ENCODE peak calls at places on chromosomes 2 and 18, in seven cellular contexts. J is A549; X is H4; Z is mucosa of gallbladder; I is stimulated activated naive B cell treated with anti-CD40 and anti-IgM and Interleukin-4, amounts not matched to agents 10 μg/mL and 1 μg/mL and 100 μg/mL, for 72 hours; U is coronary artery; W is mesenteric fat pad. L is an unnamed sample.

GRCh38 chr2:207616185-207616584 is 9.0 kb downstream of the METTL21A start:
- DNase-seq in U (no peak), Z (no peak), X (no peak), I (no peak), J (no peak), W (no peak), L (no peak)

GRCh38 chr2:116319935-116320334 is 1494.6 kb upstream of the DDX18 start:
- DNase-seq in I (no peak), X (no peak), W (no peak), Z (no peak), U (no peak), J (no peak), L (no peak)

GRCh38 chr2:174662459-174662858 is 64.9 kb upstream of the WIPF1 start:
- DNase-seq in J (peak), X (no peak), I (no peak), Z (no peak), W (no peak), U (no peak), L (no peak)

GRCh38 chr2:40430741-40431599 is 20.9 kb downstream of the SLC8A1 start:
- DNase-seq in X (no peak), U (no peak), Z (no peak), W (no peak), I (no peak), J (no peak), L (no peak)

GRCh38 chr18:68449292-68449691 is 265.6 kb downstream of the TMX3 start:
- DNase-seq in I (no peak), X (peak), J (no peak), W (no peak), U (no peak), Z (no peak), L (no peak)

GRCh38 chr2:223641062-223641461 is 38.9 kb upstream of the SCG2 start:
- DNase-seq in Z (no peak), X (peak), J (no peak), W (no peak), U (no peak), I (no peak), L (no peak)

GRCh38 chr2:220147590-220147989 is 520.2 kb downstream of the SLC4A3 start:
- DNase-seq in X (no peak), W (no peak), J (no peak), I (no peak), Z (no peak), U (no peak), L (no peak)

GRCh38 chr2:232473467-232473890 is 14.2 kb downstream of the ECEL1 start:
- DNase-seq in U (peak), Z (no peak), X (no peak), W (peak), I (no peak), J (no peak), L (no peak)

GRCh38 chr2:164792316-164793127 is 49.1 kb downstream of the COBLL1 start:
- DNase-seq in J (no peak), U (no peak), W (no peak), I (no peak), Z (no peak), X (no peak), L (no peak)

GRCh38 chr2:215793747-215794595 is 219.4 kb downstream of the MREG start:
- DNase-seq in Z (peak), W (no peak), J (peak), I (peak), X (peak), U (no peak), L (peak)

GRCh38 chr2:46812381-46813024 is 103.1 kb downstream of the MCFD2 start:
- DNase-seq in W (peak), I (no peak), U (no peak), Z (no peak), J (no peak), X (peak), L (no peak)

GRCh38 chr2:64852771-64853241 is 136.4 kb upstream of the SLC1A4 start:
- DNase-seq in I (no peak), X (no peak), J (no peak), Z (no peak), W (peak), U (no peak), L (peak)

GRCh38 chr2:3659447-3660432 is 1.7 kb downstream of the ALLC start:
- DNase-seq in J (no peak), U (no peak), Z (no peak), W (no peak), I (no peak), X (no peak), L (peak)

GRCh38 chr2:46434851-46435273 is 44.5 kb upstream of the TMEM247 start:
- DNase-seq in X (peak), Z (no peak), J (no peak), W (no peak), U (no peak), I (no peak), L (no peak)